ENCODE peak calls at places on chromosomes 4 and X, in six cellular contexts. S, J, X, E, H and U are unnamed samples. For H3K4me1, the result is how much of the 10 kb centered on the place peaks cover.

GRCh38 chrX:16666541-16666940 is 16.6 kb downstream of the S100G start:
- DNase-seq in S (no peak), J (peak), X (no peak), E (no peak), H (no peak), U (no peak)

GRCh38 chr4:134139188-134139587 is 62.4 kb downstream of the PABPC4L start:
- DNase-seq in S (no peak), J (no peak), X (no peak), E (no peak), H (no peak), U (no peak)

GRCh38 chrX:102930990-102931756 is 5.9 kb upstream of the RAB40AL start:
- DNase-seq in S (no peak), J (no peak), X (no peak), E (no peak), H (no peak), U (no peak)

GRCh38 chr4:41430796-41431195 is 107.2 kb upstream of the LIMCH1 start:
- DNase-seq in S (no peak), J (no peak), X (no peak), E (no peak), H (no peak), U (no peak)

GRCh38 chr4:94126669-94127068 is 81.0 kb upstream of the SMARCAD1 start:
- DNase-seq in S (no peak), J (no peak), X (no peak), E (peak), H (no peak), U (peak)

GRCh38 chrX:148995661-148996060 is 495.2 kb downstream of the AFF2 start:
- DNase-seq in S (no peak), J (no peak), X (no peak), E (no peak), H (no peak), U (no peak)

GRCh38 chrX:1589356-1590130 is 1.9 kb upstream of the AKAP17A start:
- DNase-seq in S (no peak), J (peak), X (no peak), E (no peak), H (peak), U (no peak)

GRCh38 chr4:32032136-32032672 is 1312.0 kb downstream of the PCDH7 start:
- DNase-seq in S (no peak), J (no peak), X (no peak), E (no peak), H (no peak), U (no peak)

GRCh38 chr4:78845469-78845868 is 69.3 kb downstream of the BMP2K start:
- DNase-seq in S (no peak), J (no peak), X (no peak), E (no peak), H (no peak), U (no peak)

GRCh38 chrX:112424166-112424565 is 255.6 kb downstream of the LHFPL1 start:
- DNase-seq in S (no peak), J (no peak), X (no peak), E (no peak), H (no peak), U (no peak)

GRCh38 chr4:70901984-70902576 is at the start of gene MOB1B:
- DNase-seq in S (peak), J (peak), X (peak), E (peak), H (peak), U (peak)

GRCh38 chr4:978957-979701 is 5.8 kb upstream of the DGKQ start:
- DNase-seq in S (no peak), J (peak), X (no peak), E (no peak), H (no peak), U (peak)

GRCh38 chrX:30027636-30028035 is 187.7 kb upstream of the MAGEB2 start:
- DNase-seq in S (no peak), J (no peak), X (no peak), E (no peak), H (no peak), U (no peak)

GRCh38 chr4:168908093-168908492 is 102.0 kb downstream of the CBR4 start:
- DNase-seq in S (no peak), J (no peak), X (no peak), E (no peak), H (no peak), U (peak)

GRCh38 chr4:46594658-46595057 is 204.7 kb upstream of the GABRA2 start:
- DNase-seq in S (no peak), J (no peak), X (no peak), E (no peak), H (no peak), U (no peak)

GRCh38 chrX:8288590-8288989 is 117.5 kb upstream of the VCX2 start:
- DNase-seq in S (no peak), J (no peak), X (no peak), E (no peak), H (no peak), U (no peak)

GRCh38 chr4:41657561-41657960 is 91.0 kb downstream of the PHOX2B start:
- DNase-seq in S (no peak), J (no peak), X (no peak), E (no peak), H (no peak), U (no peak)

GRCh38 chr4:2871466-2871865 is 27.8 kb downstream of the ADD1 start:
- DNase-seq in S (no peak), J (no peak), X (no peak), E (no peak), H (no peak), U (no peak)

GRCh38 chr4:77854431-77855111 is 8.1 kb upstream of the MRPL1 start:
- DNase-seq in S (no peak), J (no peak), X (no peak), E (no peak), H (no peak), U (no peak)

GRCh38 chr4:168737441-168738176 is 240.8 kb downstream of the PALLD start:
- DNase-seq in S (no peak), J (no peak), X (no peak), E (no peak), H (no peak), U (no peak)

GRCh38 chr4:178937130-178937529 is 1494.9 kb upstream of the AGA start:
- DNase-seq in S (no peak), J (no peak), X (no peak), E (peak), H (no peak), U (no peak)

GRCh38 chrX:30156009-30156408 is 59.4 kb upstream of the MAGEB2 start:
- DNase-seq in S (no peak), J (no peak), X (no peak), E (no peak), H (no peak), U (no peak)

GRCh38 chr4:7769308-7769841 is 170.3 kb downstream of the AFAP1 start:
- DNase-seq in S (no peak), J (no peak), X (no peak), E (no peak), H (no peak), U (no peak)

GRCh38 chr4:2292679-2293108 is 30.8 kb upstream of the MXD4 start:
- DNase-seq in S (no peak), J (no peak), X (no peak), E (no peak), H (no peak), U (no peak)

GRCh38 chr4:28436191-28437080 is 1575.8 kb downstream of the STIM2 start:
- DNase-seq in S (no peak), J (peak), X (no peak), E (no peak), H (no peak), U (no peak)

GRCh38 chrX:49192722-49193328 is 6.7 kb upstream of the PRICKLE3 start:
- DNase-seq in S (no peak), J (peak), X (no peak), E (no peak), H (no peak), U (no peak)

GRCh38 chrX:68443155-68443868 is 10.0 kb upstream of the OPHN1 start:
- DNase-seq in S (no peak), J (no peak), X (no peak), E (no peak), H (peak), U (no peak)

GRCh38 chr4:111043286-111043685 is 420.4 kb upstream of the PITX2 start:
- DNase-seq in S (no peak), J (no peak), X (no peak), E (no peak), H (no peak), U (no peak)
- H3K4me1 ChIP-seq in S (under half), J (under half), X (under half), E (under half), H (under half), U (under half)

DNA sequence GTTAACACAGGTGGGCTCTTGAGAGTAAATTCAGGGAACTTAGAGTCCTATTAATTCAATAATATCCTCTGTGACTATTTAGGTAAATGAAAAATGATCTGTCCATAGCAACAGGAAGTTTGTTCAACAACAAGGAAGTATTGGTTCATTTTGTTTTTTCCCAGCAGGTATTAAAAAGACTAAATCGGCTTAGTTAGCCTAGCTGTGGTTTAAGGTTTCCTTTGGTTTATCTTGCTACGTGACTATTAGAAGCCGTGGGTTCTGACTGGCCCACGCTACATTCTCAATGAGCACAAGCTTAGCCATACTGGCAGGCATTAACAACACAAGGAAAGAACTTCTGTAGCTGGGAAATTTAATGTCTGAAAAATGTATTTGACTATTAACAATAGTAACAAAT is 168.8 kb upstream of the HS3ST1 start:
- DNase-seq in S (no peak), J (no peak), X (no peak), E (no peak), H (no peak), U (no peak)
- H3K27ac ChIP-seq in S (no peak), J (no peak), X (no peak), E (no peak), H (no peak), U (peak)

GRCh38 chr4:84901745-84902283 is 64.7 kb downstream of the WDFY3 start:
- DNase-seq in S (no peak), J (no peak), X (no peak), E (no peak), H (no peak), U (peak)

GRCh38 chr4:84899616-84900015 is 66.9 kb downstream of the WDFY3 start:
- DNase-seq in S (no peak), J (no peak), X (no peak), E (no peak), H (no peak), U (no peak)

GRCh38 chr4:84897516-84897915 is 69.0 kb downstream of the WDFY3 start:
- DNase-seq in S (no peak), J (no peak), X (no peak), E (no peak), H (no peak), U (no peak)

GRCh38 chr4:84905646-84906045 is 60.8 kb downstream of the WDFY3 start:
- DNase-seq in S (no peak), J (no peak), X (no peak), E (no peak), H (no peak), U (no peak)

GRCh38 chr4:84901173-84901572 is 65.3 kb downstream of the WDFY3 start:
- DNase-seq in S (no peak), J (no peak), X (no peak), E (no peak), H (no peak), U (no peak)
- TF ChIP-seq CTCF in S (no peak), J (peak), X (no peak), E (no peak), H (no peak), U (no peak)

DNA sequence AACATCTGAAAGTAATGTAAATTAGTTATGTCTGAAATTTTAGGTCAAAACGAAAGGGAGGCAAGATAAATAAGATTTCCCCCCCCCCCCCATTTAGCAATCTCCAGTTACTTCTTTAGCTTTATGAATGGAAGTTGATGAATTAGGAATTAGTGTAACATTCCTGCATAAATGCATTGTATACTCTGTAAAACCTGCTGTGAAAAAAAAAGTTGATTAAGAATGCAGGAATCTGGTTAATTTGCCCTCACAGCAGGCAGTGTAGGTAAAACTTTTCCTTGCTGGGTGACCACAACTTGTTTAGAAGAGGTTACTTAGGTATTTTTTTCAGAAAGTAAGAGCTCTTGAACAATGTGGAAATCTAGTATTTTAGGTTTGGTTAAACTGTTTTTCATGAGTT is 15.3 kb downstream of the LARP7 start:
- DNase-seq in S (no peak), J (peak), X (no peak), E (no peak), H (no peak), U (no peak)
- H3K4me1 ChIP-seq in S (under half), J (under half), X (under half), E (under half), H (under half), U (under half)

DNA sequence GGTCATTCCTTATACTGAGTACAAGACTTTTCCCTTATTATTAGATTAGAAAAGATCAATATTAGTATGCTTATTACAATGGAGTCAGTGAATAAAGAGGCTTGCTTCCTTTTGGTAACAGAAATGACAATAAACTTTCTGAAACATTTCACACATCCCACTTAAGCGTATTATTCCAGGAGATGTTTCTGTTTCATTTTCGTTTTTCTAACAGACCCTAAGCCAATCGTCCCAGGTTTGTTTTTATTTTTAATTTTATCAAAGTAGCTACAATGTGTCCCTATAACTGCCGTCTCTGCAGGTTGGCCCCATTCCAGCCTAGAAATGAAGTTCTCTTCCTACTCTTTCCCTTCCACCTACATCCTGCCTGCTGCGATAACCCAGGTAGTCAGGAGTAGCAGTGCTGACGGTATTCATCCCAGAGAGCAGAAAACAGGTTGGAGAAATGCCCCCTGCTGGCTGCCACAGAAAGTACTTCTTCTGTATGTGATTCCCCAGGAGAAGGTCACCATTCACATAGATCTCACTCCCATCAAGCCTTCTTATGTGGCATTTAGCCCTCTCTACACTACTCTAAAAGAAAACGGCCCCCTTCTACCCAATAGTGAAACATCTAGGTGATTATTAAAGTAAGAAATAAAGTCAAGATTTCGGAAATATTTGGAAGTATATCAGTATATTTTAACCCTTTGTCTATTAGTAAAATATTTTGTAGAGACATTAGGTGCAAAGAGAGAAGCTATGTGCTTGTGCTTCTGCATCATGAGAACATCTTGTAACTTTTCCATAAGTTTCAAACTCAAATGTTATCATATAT is 40.4 kb downstream of the ENPEP start:
- DNase-seq in S (peak), J (peak), X (peak), E (peak), H (peak), U (peak)
- H3K27ac ChIP-seq in S (peak), J (no peak), X (no peak), E (no peak), H (no peak), U (no peak)

GRCh38 chr4:156390599-156391296 is 437.1 kb upstream of the CTSO start:
- DNase-seq in S (no peak), J (no peak), X (no peak), E (no peak), H (no peak), U (no peak)

GRCh38 chr4:156391297-156391653 is 437.6 kb upstream of the CTSO start:
- DNase-seq in S (no peak), J (no peak), X (no peak), E (no peak), H (no peak), U (no peak)

GRCh38 chr4:156396534-156396933 is 442.9 kb upstream of the CTSO start:
- DNase-seq in S (no peak), J (no peak), X (no peak), E (no peak), H (no peak), U (no peak)
- TF ChIP-seq CTCF in S (no peak), J (no peak), X (no peak), E (no peak), H (no peak), U (no peak)

DNA sequence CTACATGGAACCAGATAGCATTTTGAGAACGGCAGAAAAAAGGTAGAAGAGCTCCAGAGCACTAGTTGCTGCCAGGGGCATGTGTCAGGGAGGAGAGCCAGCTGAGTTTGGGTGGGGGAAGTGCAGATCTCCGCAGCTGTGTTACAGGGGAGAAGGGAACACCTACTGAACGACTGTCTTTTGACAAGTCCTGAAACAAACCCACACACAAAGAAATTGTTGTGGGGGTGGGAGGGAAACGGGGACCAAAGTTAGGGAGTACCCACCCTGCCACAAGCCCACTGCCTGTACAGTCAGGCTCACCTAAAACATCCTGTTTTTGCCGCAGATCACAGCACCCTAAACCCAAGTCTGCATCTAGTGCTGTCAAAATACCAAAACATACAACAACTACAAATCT is 55.5 kb downstream of the LEF1 start:
- DNase-seq in S (no peak), J (no peak), X (no peak), E (no peak), H (no peak), U (no peak)
- H3K4me1 ChIP-seq in S (under half), J (under half), X (half or more), E (under half), H (under half), U (half or more)

GRCh38 chr4:138241281-138242075 is 671 bp downstream of the SLC7A11 start:
- DNase-seq in S (no peak), J (peak), X (peak), E (no peak), H (no peak), U (no peak)
- H3K27ac ChIP-seq in S (peak), J (peak), X (peak), E (peak), H (no peak), U (no peak)

GRCh38 chrX:10989386-10989785 is 121.7 kb upstream of the HCCS start:
- DNase-seq in S (no peak), J (peak), X (no peak), E (no peak), H (no peak), U (peak)
- TF ChIP-seq CTCF in S (no peak), J (no peak), X (no peak), E (no peak), H (no peak), U (no peak)